ENCODE peak calls at places on chromosome 3, in four cellular contexts. B is tibial nerve, I is uterus, A is breast epithelium. L is an unnamed sample.

GRCh38 chr3:149411583-149411982 is 34.1 kb upstream of the TM4SF1 start:
- DNase-seq in B (no peak), I (no peak), A (no peak), L (no peak)

GRCh38 chr3:105253225-105253624 is 113.5 kb upstream of the ALCAM start:
- DNase-seq in B (no peak), I (no peak), A (no peak), L (no peak)

GRCh38 chr3:58154752-58155449 is 55.9 kb downstream of the DNASE1L3 start:
- DNase-seq in B (no peak), I (no peak), A (no peak), L (no peak)

GRCh38 chr3:136093771-136094170 is 102.4 kb downstream of the MSL2 start:
- DNase-seq in B (no peak), I (no peak), A (no peak), L (no peak)

GRCh38 chr3:177286034-177286433 is 88.8 kb upstream of the TBL1XR1 start:
- DNase-seq in B (no peak), I (no peak), A (no peak), L (no peak)

GRCh38 chr3:128438488-128439072 is 28.1 kb downstream of the DNAJB8 start:
- DNase-seq in B (no peak), I (no peak), A (no peak), L (no peak)

GRCh38 chr3:46442591-46443530 is 21.8 kb downstream of the LTF start:
- DNase-seq in B (no peak), I (no peak), A (no peak), L (no peak)

GRCh38 chr3:197366301-197367044 is 68.1 kb upstream of the DLG1 start:
- DNase-seq in B (no peak), I (no peak), A (no peak), L (no peak)

GRCh38 chr3:32354362-32354778 is 37.3 kb upstream of the CMTM7 start:
- DNase-seq in B (no peak), I (no peak), A (no peak), L (no peak)

GRCh38 chr3:185318136-185318535 is 44.8 kb upstream of the MAP3K13 start:
- DNase-seq in B (no peak), I (no peak), A (no peak), L (no peak)

GRCh38 chr3:30227571-30228301 is 378.7 kb upstream of the TGFBR2 start:
- DNase-seq in B (no peak), I (no peak), A (no peak), L (no peak)

GRCh38 chr3:111351334-111351733 is 190.7 kb upstream of the CD96 start:
- DNase-seq in B (no peak), I (no peak), A (no peak), L (no peak)

GRCh38 chr3:194277547-194278091 is 73.5 kb downstream of the CPN2 start:
- DNase-seq in B (no peak), I (peak; percentile 86), A (peak; percentile 58), L (no peak)

GRCh38 chr3:111971533-111971932 is 7.3 kb upstream of the ABHD10 start:
- DNase-seq in B (no peak), I (no peak), A (no peak), L (no peak)

GRCh38 chr3:44439499-44440295 is 37.8 kb downstream of the ZNF445 start:
- DNase-seq in B (peak; percentile 29), I (peak; percentile 59), A (no peak), L (peak; percentile 41)

GRCh38 chr3:42581400-42581708 is 413 bp downstream of the SEC22C start:
- DNase-seq in B (no peak), I (no peak), A (no peak), L (no peak)

GRCh38 chr3:161295325-161295724 is 74.2 kb downstream of the NMD3 start:
- DNase-seq in B (no peak), I (no peak), A (no peak), L (no peak)

GRCh38 chr3:149224736-149225594 is 3.3 kb upstream of the CP start:
- DNase-seq in B (no peak), I (no peak), A (no peak), L (peak; percentile 0)

GRCh38 chr3:9397911-9398714 is 698 bp downstream of the SETD5 start:
- DNase-seq in B (peak; percentile 14), I (peak; percentile 47), A (peak; percentile 54), L (peak; percentile 21)

GRCh38 chr3:158794936-158795518 is 6.8 kb upstream of the MFSD1 start:
- DNase-seq in B (no peak), I (no peak), A (no peak), L (no peak)

GRCh38 chr3:178056868-178057267 is 479.4 kb upstream of the KCNMB2 start:
- DNase-seq in B (no peak), I (no peak), A (no peak), L (no peak)

GRCh38 chr3:39234041-39234440 is 41.6 kb upstream of the XIRP1 start:
- DNase-seq in B (no peak), I (no peak), A (no peak), L (no peak)

GRCh38 chr3:23294770-23295387 is 91.8 kb downstream of the UBE2E2 start:
- DNase-seq in B (no peak), I (no peak), A (no peak), L (no peak)

GRCh38 chr3:187802928-187803259 is 57.6 kb upstream of the BCL6 start:
- DNase-seq in B (no peak), I (no peak), A (no peak), L (peak; percentile 1)

DNA sequence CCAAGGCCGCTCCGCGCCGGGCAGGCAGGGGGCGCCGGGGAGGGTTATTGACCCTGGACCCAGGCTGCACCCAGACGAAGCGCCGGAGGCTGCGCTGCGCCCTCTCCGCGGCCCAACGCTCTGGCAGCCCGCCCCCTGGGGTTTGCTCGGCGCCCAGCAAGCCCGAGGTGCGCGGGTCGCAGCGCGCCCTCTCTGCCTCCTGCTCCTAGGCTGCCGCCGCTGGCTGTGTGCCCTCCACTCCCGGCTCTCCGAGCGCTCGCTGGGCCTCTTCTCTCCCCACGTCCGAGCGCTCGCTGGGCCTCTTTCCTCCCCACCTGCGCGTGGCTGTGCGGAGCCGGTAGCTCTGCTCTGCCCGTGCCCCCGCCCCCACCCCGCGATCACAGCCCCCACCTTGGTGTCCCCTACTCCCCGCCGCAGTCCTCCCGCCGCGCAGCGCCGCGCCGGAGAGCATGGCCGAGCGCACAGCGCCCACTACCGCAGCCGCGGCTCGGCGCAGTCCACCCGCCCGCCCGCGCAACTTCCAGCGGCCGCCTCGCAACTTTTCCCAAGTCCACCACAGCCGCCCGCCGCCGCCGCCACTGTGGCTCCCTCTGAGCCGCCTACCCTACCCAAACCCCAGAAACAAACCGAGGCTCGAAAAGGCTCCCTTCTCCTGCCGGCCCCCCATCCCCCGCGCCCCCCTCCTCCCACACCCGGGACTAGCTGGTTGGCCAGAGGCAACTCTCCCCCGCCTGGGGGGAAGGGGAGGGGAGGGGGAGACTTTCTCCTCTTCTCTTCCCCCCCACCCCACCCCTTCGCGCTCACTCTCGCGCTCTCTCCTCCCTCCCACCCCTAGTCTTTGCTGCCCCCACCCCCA is 1.1 kb downstream of the MECOM start:
- DNase-seq in B (no peak), I (peak; percentile 40), A (no peak), L (no peak)
- H3K27ac ChIP-seq in B (peak overlapping the region; percentile 59), I (peak overlapping the region; percentile 58), A (peak overlapping the region; percentile 68), L (no peak overlapping the region)

DNA sequence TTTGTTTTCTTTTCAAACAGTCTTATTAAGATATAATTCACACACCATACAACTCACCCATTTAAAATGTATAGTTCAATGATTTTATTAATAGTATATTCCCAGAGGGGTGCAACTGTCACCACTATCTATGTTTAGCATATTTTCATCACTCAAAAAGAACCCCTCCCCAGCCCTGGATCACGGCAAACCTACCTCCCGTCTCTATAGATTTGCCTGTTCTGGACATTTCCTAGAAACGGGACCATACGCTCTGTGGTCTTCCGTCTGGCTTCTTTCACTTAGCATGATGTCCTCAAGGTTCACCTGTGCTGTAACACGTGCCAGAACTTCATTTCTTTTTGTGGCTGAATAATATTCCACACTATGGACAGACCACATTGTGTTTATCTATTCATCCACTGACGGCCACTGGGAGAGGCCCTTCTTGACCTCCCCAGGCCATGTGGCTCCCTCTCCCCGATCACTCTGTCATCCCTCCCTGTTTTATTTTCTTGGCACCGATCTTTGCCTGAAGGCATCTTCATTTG is 56.4 kb downstream of the IQSEC1 start:
- DNase-seq in B (no peak), I (no peak), A (peak; percentile 25), L (no peak)
- H3K4me3 ChIP-seq in B (no peak overlapping the region), I (no peak overlapping the region), A (no peak overlapping the region), L (peak overlapping the region; percentile 62)

DNA sequence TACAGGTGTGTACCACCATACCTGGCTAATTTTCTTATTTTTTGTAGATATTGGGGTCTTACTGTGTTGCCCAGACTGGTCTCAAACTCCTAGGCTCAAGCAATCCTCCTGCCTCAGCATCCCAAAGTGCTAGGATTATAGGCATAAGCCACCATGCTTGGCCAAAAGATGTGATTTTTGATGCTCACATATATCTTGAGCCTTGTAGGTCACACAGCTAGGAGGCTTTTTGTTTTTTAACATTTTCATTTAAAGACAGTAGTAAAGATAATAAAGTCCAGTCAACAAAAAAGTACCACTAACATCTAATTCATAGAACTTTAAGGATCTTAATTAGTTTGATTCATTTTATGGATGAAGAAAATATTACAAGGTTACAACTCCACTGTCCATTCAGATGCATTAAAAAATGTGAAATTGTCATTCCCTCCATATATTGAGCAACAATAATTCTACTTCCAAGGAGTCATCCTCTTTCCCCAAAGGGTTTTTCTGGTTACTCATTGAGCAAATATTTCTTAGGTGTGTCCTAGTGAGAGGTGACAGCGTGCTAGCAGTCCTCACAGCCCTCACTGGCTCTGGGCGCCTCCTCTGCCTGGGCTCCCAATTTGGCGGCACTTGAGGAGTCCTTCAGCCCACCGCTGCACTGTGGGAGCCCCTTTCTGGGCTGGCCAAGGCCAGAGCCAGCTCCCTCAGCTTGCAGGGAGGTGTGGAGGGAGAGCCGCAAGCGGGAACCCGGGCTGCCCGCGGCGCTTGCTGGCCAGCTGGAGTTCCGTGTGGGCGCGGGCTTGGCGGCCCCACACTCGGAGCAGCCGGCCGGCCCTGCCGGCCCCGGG is 8.3 kb upstream of the TASOR start:
- DNase-seq in B (no peak), I (no peak), A (no peak), L (no peak)
- H3K27ac ChIP-seq in B (no peak overlapping the region), I (no peak overlapping the region), A (no peak overlapping the region), L (no peak overlapping the region)

GRCh38 chr3:183114374-183114773 is 15.1 kb upstream of the MCCC1 start:
- DNase-seq in B (no peak), I (no peak), A (no peak), L (no peak)

GRCh38 chr3:183114779-183115178 is 15.5 kb upstream of the MCCC1 start:
- DNase-seq in B (no peak), I (no peak), A (no peak), L (no peak)

GRCh38 chr3:183117046-183117445 is 17.8 kb upstream of the MCCC1 start:
- DNase-seq in B (no peak), I (no peak), A (no peak), L (no peak)

GRCh38 chr3:183120538-183121215 is 21.4 kb upstream of the MCCC1 start:
- DNase-seq in B (no peak), I (no peak), A (no peak), L (no peak)

DNA sequence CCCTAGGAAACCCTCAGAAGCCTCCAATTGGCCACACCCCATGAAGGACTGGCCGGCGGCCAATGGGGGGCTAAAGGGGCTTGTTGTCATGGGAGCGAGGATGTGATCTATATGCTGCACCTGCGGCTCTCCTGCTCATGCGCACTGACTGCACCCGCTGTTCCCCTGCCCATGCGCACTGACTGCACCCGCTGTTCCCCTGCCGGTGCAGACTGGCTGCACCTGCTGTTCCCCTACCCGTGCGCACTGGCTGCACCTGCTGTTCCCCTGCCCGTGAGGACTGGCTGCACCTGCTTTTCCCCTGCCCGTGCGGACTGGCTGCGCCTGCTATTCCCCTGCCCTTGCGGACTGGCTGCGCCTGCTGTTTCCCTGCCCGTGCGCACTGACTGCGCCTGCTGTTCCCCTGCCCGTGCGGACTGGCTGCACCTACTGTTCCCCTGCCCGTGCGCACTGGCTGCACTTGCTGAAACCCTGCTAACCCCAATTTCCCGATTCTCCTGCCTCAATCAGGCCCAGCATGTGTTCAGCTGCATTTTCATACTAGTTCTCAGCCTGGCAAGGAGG is 16.8 kb upstream of the MCCC1 start:
- DNase-seq in B (no peak), I (no peak), A (no peak), L (peak; percentile 22)
- H3K4me3 ChIP-seq in B (no peak overlapping the region), I (no peak overlapping the region), A (no peak overlapping the region), L (no peak overlapping the region)